ENCODE peak calls at places on chromosome 20, in six cellular contexts. S, H, Z, I, Y and M are unnamed samples.

GRCh38 chr20:33130553-33130952 is 37.4 kb upstream of the BPIFA2 start:
- DNase-seq in H (peak), I (no peak), S (peak), Y (no peak), Z (no peak), M (peak)

GRCh38 chr20:57195023-57195758 is 71.2 kb downstream of the BMP7 start:
- DNase-seq in Z (no peak), Y (no peak), S (peak), H (peak), I (no peak), M (no peak)

GRCh38 chr20:63850689-63851547 is 10.4 kb upstream of the ABHD16B start:
- DNase-seq in Z (no peak), Y (no peak), I (no peak), H (no peak), S (no peak), M (no peak)

GRCh38 chr20:25493748-25494505 is 86.5 kb downstream of the GINS1 start:
- DNase-seq in H (no peak), Z (no peak), Y (no peak), I (no peak), S (no peak), M (no peak)

GRCh38 chr20:44159711-44160110 is 27.3 kb downstream of the JPH2 start:
- DNase-seq in Y (no peak), H (no peak), Z (no peak), I (no peak), S (no peak), M (no peak)

GRCh38 chr20:44031001-44031574 is 116.4 kb downstream of the TOX2 start:
- DNase-seq in Y (no peak), H (no peak), Z (no peak), S (no peak), I (no peak), M (no peak)

GRCh38 chr20:35602851-35603495 is 12.7 kb upstream of the SPAG4 start:
- DNase-seq in H (no peak), S (no peak), Y (no peak), I (no peak), Z (no peak), M (no peak)

GRCh38 chr20:16761305-16761829 is 13.2 kb downstream of the OTOR start:
- DNase-seq in I (no peak), S (peak), H (peak), Y (no peak), Z (peak), M (peak)

GRCh38 chr20:2756056-2756611 is 44.3 kb downstream of the CPXM1 start:
- DNase-seq in Z (peak), I (no peak), Y (no peak), S (no peak), H (peak), M (peak)

GRCh38 chr20:57693002-57693582 is 16.7 kb downstream of the PMEPA1 start:
- DNase-seq in Y (no peak), S (no peak), I (no peak), H (no peak), Z (no peak), M (no peak)

GRCh38 chr20:13231031-13231752 is 10.1 kb downstream of the ISM1 start:
- DNase-seq in H (no peak), Y (no peak), I (peak), Z (peak), S (no peak), M (peak)

GRCh38 chr20:16052406-16052805 is 520.8 kb downstream of the KIF16B start:
- DNase-seq in I (no peak), H (no peak), Y (no peak), Z (no peak), S (no peak), M (no peak)

GRCh38 chr20:41436679-41437078 is 70.1 kb upstream of the EMILIN3 start:
- DNase-seq in Z (no peak), S (no peak), I (no peak), H (peak), Y (no peak), M (peak)
- TF ChIP-seq CTCF in Z (no peak), S (no peak), I (no peak), H (no peak), Y (no peak), M (no peak)

DNA sequence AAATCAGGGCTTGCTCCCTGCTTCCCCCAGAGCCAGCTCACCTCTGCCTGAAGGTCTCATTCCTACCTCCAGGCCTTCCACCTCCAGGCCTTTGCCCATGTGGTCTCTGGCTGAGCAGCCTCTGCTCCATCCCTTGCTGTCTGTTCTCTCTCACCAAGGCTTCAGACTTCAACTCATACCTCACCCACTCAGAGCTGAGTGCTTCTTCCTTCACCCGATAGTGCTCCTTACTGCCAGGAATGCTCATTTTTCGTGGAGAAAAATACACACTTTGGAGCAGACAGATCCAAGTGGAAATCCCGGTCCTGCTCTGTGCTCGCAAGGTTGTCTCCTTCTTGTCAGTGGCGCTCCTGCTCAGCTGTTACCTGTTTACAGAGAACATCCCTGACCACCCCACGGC is 7.0 kb upstream of the CDH22 start:
- DNase-seq in Y (no peak), H (no peak), I (no peak), Z (no peak), S (no peak), M (no peak)
- TF ChIP-seq CTCF in Y (no peak), H (no peak), I (no peak), Z (no peak), S (no peak), M (no peak)

DNA sequence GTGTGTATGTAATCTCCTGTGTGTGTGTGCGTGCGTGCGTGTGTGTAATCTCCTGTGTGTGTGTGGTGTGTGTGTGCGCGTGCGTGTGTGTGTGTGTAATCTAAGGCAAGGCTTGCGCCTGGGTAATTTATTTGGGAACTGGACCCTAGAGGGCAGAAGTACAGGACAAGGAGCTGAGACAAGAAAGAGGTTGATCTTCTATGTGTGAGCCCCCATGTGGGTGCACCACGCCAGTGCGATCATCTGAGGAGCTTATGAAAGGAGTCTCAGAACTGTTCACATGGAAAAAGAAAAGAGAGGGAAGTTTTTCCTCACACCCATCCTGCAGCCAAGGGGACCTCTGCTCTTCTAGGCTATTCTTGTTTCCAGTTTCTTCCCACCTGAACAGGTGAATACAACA is 220.1 kb upstream of the GGTLC1 start:
- DNase-seq in Y (no peak), Z (peak), S (no peak), H (no peak), I (no peak), M (no peak)
- TF ChIP-seq CTCF in Y (no peak), Z (peak), S (no peak), H (no peak), I (no peak), M (no peak)

DNA sequence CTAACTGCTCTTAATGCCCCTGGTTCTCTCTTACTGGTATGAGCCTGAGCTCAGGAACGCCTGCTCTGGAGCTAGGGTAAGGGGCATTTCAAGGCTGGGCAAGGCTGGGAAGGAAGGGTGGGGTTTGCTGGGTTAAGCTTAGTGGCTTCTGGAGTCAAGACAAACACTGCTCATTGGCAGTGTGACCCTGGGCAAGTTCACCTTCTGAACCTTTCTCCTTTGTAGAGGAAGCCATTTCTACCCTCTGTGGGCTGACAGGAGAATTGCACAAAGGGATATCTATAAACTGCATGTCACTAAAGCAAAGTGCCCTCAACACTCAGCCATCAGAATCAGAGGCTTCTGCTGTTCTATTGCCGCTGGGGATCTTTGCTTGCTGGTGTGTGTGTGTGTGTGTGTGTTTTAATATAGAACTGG is 20.3 kb upstream of the LRRN4 start:
- DNase-seq in Z (peak), Y (no peak), H (peak), S (no peak), I (no peak), M (peak)
- TF ChIP-seq CTCF in Z (peak), Y (peak), H (peak), S (no peak), I (no peak), M (peak)

GRCh38 chr20:41017448-41018042 is 11.1 kb upstream of the TOP1 start:
- DNase-seq in H (no peak), Z (no peak), Y (no peak), I (no peak), S (no peak), M (no peak)
- TF ChIP-seq CTCF in H (no peak), Z (no peak), Y (no peak), I (no peak), S (no peak), M (no peak)

GRCh38 chr20:62387993-62388635 is 1.2 kb downstream of the RPS21 start:
- DNase-seq in Z (no peak), Y (no peak), H (no peak), S (no peak), I (no peak), M (no peak)

GRCh38 chr20:62387219-62387913 is 463 bp downstream of the RPS21 start:
- DNase-seq in S (no peak), Y (no peak), I (no peak), H (no peak), Z (no peak), M (no peak)

GRCh38 chr20:62389601-62390087 is 2.7 kb downstream of the RPS21 start:
- DNase-seq in I (no peak), H (no peak), Y (no peak), S (no peak), Z (no peak), M (no peak)

GRCh38 chr20:62390306-62391164 is 3.6 kb downstream of the RPS21 start:
- DNase-seq in Z (no peak), I (no peak), Y (no peak), H (no peak), S (no peak), M (no peak)

GRCh38 chr20:62388839-62389600 is 2.1 kb downstream of the RPS21 start:
- DNase-seq in S (no peak), H (no peak), Z (no peak), I (no peak), Y (no peak), M (no peak)
- TF ChIP-seq CTCF in S (no peak), H (no peak), Z (peak), I (no peak), Y (peak), M (no peak)